ENCODE peak calls at places on chromosomes 5 and 9, in nine cellular contexts. C, A, G, F, S, T, K, Q and I are unnamed samples.

GRCh38 chr9:24817756-24818155 is 272.1 kb upstream of the IZUMO3 start:
- DNase-seq in T (no peak), A (no peak), G (no peak), Q (no peak), C (no peak), S (no peak), K (no peak), F (no peak), I (no peak)

GRCh38 chr9:130445268-130445983 is 665 bp downstream of the ASS1 start:
- DNase-seq in S (peak; percentile 43), F (peak; percentile 78), C (peak; percentile 75), A (peak; percentile 63), K (no peak), T (no peak), G (peak; percentile 72), Q (no peak), I (no peak)

GRCh38 chr5:77632526-77633268 is 5.8 kb downstream of the OTP start:
- DNase-seq in A (no peak), F (no peak), S (no peak), K (no peak), Q (no peak), C (no peak), T (no peak), G (no peak), I (no peak)

GRCh38 chr5:56075361-56075760 is 80.6 kb upstream of the IL6ST start:
- DNase-seq in Q (no peak), T (no peak), K (no peak), A (peak; percentile 60), F (no peak), S (no peak), C (peak; percentile 26), G (no peak), I (no peak)

GRCh38 chr9:127526655-127527559 is 75.6 kb downstream of the LRSAM1 start:
- DNase-seq in K (no peak), G (no peak), S (no peak), A (no peak), T (no peak), Q (no peak), F (no peak), C (no peak), I (no peak)

GRCh38 chr5:23208959-23209431 is 298.4 kb upstream of the PRDM9 start:
- DNase-seq in S (peak; percentile 54), T (peak; percentile 20), G (peak; percentile 63), Q (no peak), F (peak; percentile 72), C (no peak), K (no peak), A (peak; percentile 21), I (peak; percentile 31)

GRCh38 chr9:121568101-121568460 is 68.4 kb upstream of the GGTA1 start:
- DNase-seq in F (no peak), A (no peak), K (no peak), Q (no peak), S (no peak), C (peak; percentile 36), T (no peak), G (no peak), I (no peak)

GRCh38 chr9:12716823-12717222 is 23.6 kb downstream of the TYRP1 start:
- DNase-seq in Q (no peak), C (no peak), A (no peak), S (peak; percentile 13), K (no peak), F (no peak), G (no peak), T (no peak), I (no peak)

GRCh38 chr5:132678735-132679134 is 4.9 kb downstream of the IL4 start:
- DNase-seq in T (no peak), Q (no peak), F (no peak), K (no peak), S (no peak), G (no peak), C (no peak), A (no peak), I (no peak)

GRCh38 chr5:159301351-159301911 is 28.9 kb downstream of the IL12B start:
- DNase-seq in G (no peak), Q (no peak), A (no peak), T (no peak), S (no peak), F (no peak), C (no peak), K (no peak), I (no peak)

GRCh38 chr9:79210541-79211243 is 361.1 kb upstream of the TLE4 start:
- DNase-seq in C (no peak), A (peak; percentile 54), G (no peak), F (no peak), T (no peak), K (no peak), Q (no peak), S (no peak), I (no peak)

GRCh38 chr5:170353946-170354345 is 35.2 kb downstream of the KCNMB1 start:
- DNase-seq in G (no peak), S (no peak), F (no peak), C (peak; percentile 35), K (no peak), Q (no peak), T (no peak), A (no peak), I (no peak)

GRCh38 chr5:58439094-58439644 is 20.7 kb downstream of the PLK2 start:
- DNase-seq in F (no peak), C (no peak), G (no peak), S (no peak), Q (no peak), K (no peak), A (no peak), T (no peak), I (no peak)

GRCh38 chr5:39898731-39899130 is 474.0 kb upstream of the DAB2 start:
- DNase-seq in A (peak; percentile 11), C (no peak), F (no peak), S (no peak), G (no peak), T (no peak), K (no peak), Q (no peak), I (no peak)

GRCh38 chr5:145925353-145925752 is 11.0 kb upstream of the SH3RF2 start:
- DNase-seq in C (no peak), K (no peak), Q (no peak), F (peak; percentile 66), T (no peak), S (no peak), A (peak; percentile 84), G (peak; percentile 74), I (no peak)

GRCh38 chr9:101119206-101119819 is 90.8 kb downstream of the PLPPR1 start:
- DNase-seq in Q (no peak), K (no peak), A (no peak), F (peak; percentile 88), T (peak; percentile 12), G (peak; percentile 41), C (peak; percentile 30), S (peak; percentile 49), I (peak; percentile 42)

GRCh38 chr5:2137444-2138050 is 254.8 kb upstream of the IRX4 start:
- DNase-seq in G (no peak), T (no peak), K (no peak), Q (no peak), S (no peak), A (no peak), F (no peak), C (no peak), I (no peak)

GRCh38 chr5:38403407-38403806 is 145.0 kb downstream of the EGFLAM start:
- DNase-seq in A (peak; percentile 24), G (peak; percentile 3), S (no peak), T (no peak), K (no peak), F (no peak), C (no peak), Q (no peak), I (no peak)

GRCh38 chr9:109517798-109518435 is 19.8 kb upstream of the PTPN3 start:
- DNase-seq in A (no peak), S (no peak), Q (no peak), C (no peak), F (no peak), T (no peak), K (no peak), G (peak; percentile 48), I (no peak)

GRCh38 chr5:97224112-97224750 is 41.2 kb upstream of the RIOK2 start:
- DNase-seq in S (no peak), K (no peak), T (no peak), Q (no peak), C (no peak), F (no peak), G (no peak), A (no peak), I (no peak)

GRCh38 chr5:179124853-179125788 is 64.9 kb downstream of the ZNF354C start:
- DNase-seq in Q (no peak), S (no peak), F (peak; percentile 33), C (no peak), G (no peak), K (no peak), T (no peak), A (no peak), I (no peak)